ENCODE peak calls at places on chromosomes 16 and 17, in six cellular contexts. One of them, this sample, is unnamed.

GRCh38 chr16:22198547-22199293 is 7.4 kb upstream of the EEF2K start:
- DNase-seq in iris pigment epithelial cell: peak; percentile 23
- DNase-seq in T-cell: no peak
- DNase-seq in fibroblast of the conjunctiva: no peak
- DNase-seq in T-helper 17 cell: no peak
- DNase-seq in T-helper 2 cell: no peak
- DNase-seq in this sample: no peak

GRCh38 chr17:36749493-36749892 is 148.1 kb downstream of the MRM1 start:
- DNase-seq in iris pigment epithelial cell: no peak
- DNase-seq in T-cell: no peak
- DNase-seq in fibroblast of the conjunctiva: no peak
- DNase-seq in T-helper 17 cell: no peak
- DNase-seq in T-helper 2 cell: no peak
- DNase-seq in this sample: peak; percentile 23

GRCh38 chr16:1150511-1150982 is 2.4 kb upstream of the CACNA1H start:
- DNase-seq in iris pigment epithelial cell: peak; percentile 20
- DNase-seq in T-cell: peak; percentile 13
- DNase-seq in fibroblast of the conjunctiva: no peak
- DNase-seq in T-helper 17 cell: no peak
- DNase-seq in T-helper 2 cell: no peak
- DNase-seq in this sample: no peak

GRCh38 chr16:65515193-65515592 is 393.3 kb upstream of the CDH11 start:
- DNase-seq in iris pigment epithelial cell: no peak
- DNase-seq in T-cell: no peak
- DNase-seq in fibroblast of the conjunctiva: no peak
- DNase-seq in T-helper 17 cell: no peak
- DNase-seq in T-helper 2 cell: no peak
- DNase-seq in this sample: no peak

GRCh38 chr17:5816491-5816890 is 232.2 kb upstream of the NLRP1 start:
- DNase-seq in iris pigment epithelial cell: no peak
- DNase-seq in T-cell: no peak
- DNase-seq in fibroblast of the conjunctiva: no peak
- DNase-seq in T-helper 17 cell: no peak
- DNase-seq in T-helper 2 cell: no peak
- DNase-seq in this sample: no peak

GRCh38 chr17:77802811-77803220 is 155.7 kb upstream of the TNRC6C start:
- DNase-seq in iris pigment epithelial cell: peak; percentile 17
- DNase-seq in T-cell: no peak
- DNase-seq in fibroblast of the conjunctiva: no peak
- DNase-seq in T-helper 17 cell: no peak
- DNase-seq in T-helper 2 cell: no peak
- DNase-seq in this sample: peak; percentile 58

GRCh38 chr16:16018705-16019104 is 69.3 kb downstream of the ABCC1 start:
- DNase-seq in iris pigment epithelial cell: peak; percentile 41
- DNase-seq in T-cell: no peak
- DNase-seq in fibroblast of the conjunctiva: no peak
- DNase-seq in T-helper 17 cell: no peak
- DNase-seq in T-helper 2 cell: no peak
- DNase-seq in this sample: no peak

GRCh38 chr16:67702130-67702529 is 17.0 kb downstream of the GFOD2 start:
- DNase-seq in iris pigment epithelial cell: no peak
- DNase-seq in T-cell: no peak
- DNase-seq in fibroblast of the conjunctiva: no peak
- DNase-seq in T-helper 17 cell: no peak
- DNase-seq in T-helper 2 cell: no peak
- DNase-seq in this sample: no peak

GRCh38 chr16:66028505-66029216 is 337.8 kb upstream of the CDH5 start:
- DNase-seq in iris pigment epithelial cell: peak; percentile 71
- DNase-seq in T-cell: no peak
- DNase-seq in fibroblast of the conjunctiva: peak; percentile 42
- DNase-seq in T-helper 17 cell: no peak
- DNase-seq in T-helper 2 cell: no peak
- DNase-seq in this sample: no peak

GRCh38 chr17:218711-219110 is 37.3 kb upstream of the DOC2B start:
- DNase-seq in iris pigment epithelial cell: no peak
- DNase-seq in T-cell: no peak
- DNase-seq in fibroblast of the conjunctiva: no peak
- DNase-seq in T-helper 17 cell: no peak
- DNase-seq in T-helper 2 cell: no peak
- DNase-seq in this sample: peak; percentile 28

GRCh38 chr17:41530062-41531048 is 2.2 kb upstream of the KRT19 start:
- DNase-seq in iris pigment epithelial cell: peak; percentile 96
- DNase-seq in T-cell: no peak
- DNase-seq in fibroblast of the conjunctiva: peak; percentile 49
- DNase-seq in T-helper 17 cell: no peak
- DNase-seq in T-helper 2 cell: no peak
- DNase-seq in this sample: no peak

GRCh38 chr16:50547340-50547865 is 793 bp upstream of the NKD1 start:
- DNase-seq in iris pigment epithelial cell: no peak
- DNase-seq in T-cell: peak; percentile 86
- DNase-seq in fibroblast of the conjunctiva: no peak
- DNase-seq in T-helper 17 cell: peak; percentile 72
- DNase-seq in T-helper 2 cell: peak; percentile 77
- DNase-seq in this sample: peak; percentile 40

GRCh38 chr16:89343501-89344291 is 126.2 kb downstream of the ZNF778 start:
- DNase-seq in iris pigment epithelial cell: peak; percentile 37
- DNase-seq in T-cell: no peak
- DNase-seq in fibroblast of the conjunctiva: no peak
- DNase-seq in T-helper 17 cell: no peak
- DNase-seq in T-helper 2 cell: no peak
- DNase-seq in this sample: peak; percentile 81

GRCh38 chr16:81522141-81522701 is 77.6 kb downstream of the CMIP start:
- DNase-seq in iris pigment epithelial cell: no peak
- DNase-seq in T-cell: no peak
- DNase-seq in fibroblast of the conjunctiva: no peak
- DNase-seq in T-helper 17 cell: no peak
- DNase-seq in T-helper 2 cell: no peak
- DNase-seq in this sample: no peak

GRCh38 chr17:67532326-67532871 is 155.3 kb downstream of the PITPNC1 start:
- DNase-seq in iris pigment epithelial cell: no peak
- DNase-seq in T-cell: no peak
- DNase-seq in fibroblast of the conjunctiva: no peak
- DNase-seq in T-helper 17 cell: no peak
- DNase-seq in T-helper 2 cell: no peak
- DNase-seq in this sample: peak; percentile 78

GRCh38 chr16:69408451-69408850 is 16.0 kb upstream of the CYB5B start:
- DNase-seq in iris pigment epithelial cell: no peak
- DNase-seq in T-cell: no peak
- DNase-seq in fibroblast of the conjunctiva: no peak
- DNase-seq in T-helper 17 cell: no peak
- DNase-seq in T-helper 2 cell: no peak
- DNase-seq in this sample: no peak

GRCh38 chr17:155576-155975 is 18.2 kb downstream of the SCGB1C2 start:
- DNase-seq in iris pigment epithelial cell: no peak
- DNase-seq in T-cell: no peak
- DNase-seq in fibroblast of the conjunctiva: no peak
- DNase-seq in T-helper 17 cell: no peak
- DNase-seq in T-helper 2 cell: no peak
- DNase-seq in this sample: no peak

GRCh38 chr17:7261377-7262191 is 694 bp downstream of the CLDN7 start:
- DNase-seq in iris pigment epithelial cell: no peak
- DNase-seq in T-cell: peak; percentile 38
- DNase-seq in fibroblast of the conjunctiva: no peak
- DNase-seq in T-helper 17 cell: no peak
- DNase-seq in T-helper 2 cell: peak; percentile 10
- DNase-seq in this sample: no peak

GRCh38 chr17:60355663-60356594 is 36.0 kb downstream of the USP32 start:
- DNase-seq in iris pigment epithelial cell: no peak
- DNase-seq in T-cell: no peak
- DNase-seq in fibroblast of the conjunctiva: no peak
- DNase-seq in T-helper 17 cell: no peak
- DNase-seq in T-helper 2 cell: no peak
- DNase-seq in this sample: no peak

GRCh38 chr17:35127751-35128514 is 6.5 kb downstream of the FNDC8 start:
- DNase-seq in iris pigment epithelial cell: peak; percentile 21
- DNase-seq in T-cell: no peak
- DNase-seq in fibroblast of the conjunctiva: peak; percentile 69
- DNase-seq in T-helper 17 cell: no peak
- DNase-seq in T-helper 2 cell: no peak
- DNase-seq in this sample: peak; percentile 9

GRCh38 chr17:71578446-71578845 is 542.4 kb upstream of the SOX9 start:
- DNase-seq in iris pigment epithelial cell: no peak
- DNase-seq in T-cell: no peak
- DNase-seq in fibroblast of the conjunctiva: no peak
- DNase-seq in T-helper 17 cell: no peak
- DNase-seq in T-helper 2 cell: no peak
- DNase-seq in this sample: no peak

GRCh38 chr16:69818811-69819587 is 56.9 kb downstream of the WWP2 start:
- DNase-seq in iris pigment epithelial cell: no peak
- DNase-seq in T-cell: no peak
- DNase-seq in fibroblast of the conjunctiva: no peak
- DNase-seq in T-helper 17 cell: no peak
- DNase-seq in T-helper 2 cell: no peak
- DNase-seq in this sample: no peak

GRCh38 chr17:64778367-64779290 is 116.5 kb upstream of the SMURF2 start:
- DNase-seq in iris pigment epithelial cell: no peak
- DNase-seq in T-cell: peak; percentile 31
- DNase-seq in fibroblast of the conjunctiva: no peak
- DNase-seq in T-helper 17 cell: peak; percentile 23
- DNase-seq in T-helper 2 cell: no peak
- DNase-seq in this sample: peak; percentile 42

GRCh38 chr16:76639685-76640289 is 362.6 kb downstream of the CNTNAP4 start:
- DNase-seq in iris pigment epithelial cell: peak; percentile 36
- DNase-seq in T-cell: no peak
- DNase-seq in fibroblast of the conjunctiva: peak; percentile 67
- DNase-seq in T-helper 17 cell: no peak
- DNase-seq in T-helper 2 cell: no peak
- DNase-seq in this sample: no peak

GRCh38 chr17:76528528-76529223 is 8.8 kb downstream of the CYGB start:
- DNase-seq in iris pigment epithelial cell: peak; percentile 32
- DNase-seq in T-cell: no peak
- DNase-seq in fibroblast of the conjunctiva: no peak
- DNase-seq in T-helper 17 cell: no peak
- DNase-seq in T-helper 2 cell: no peak
- DNase-seq in this sample: no peak

GRCh38 chr16:1645914-1646525 is 32.1 kb upstream of the JPT2 start:
- DNase-seq in iris pigment epithelial cell: peak; percentile 64
- DNase-seq in T-cell: peak; percentile 42
- DNase-seq in fibroblast of the conjunctiva: no peak
- DNase-seq in T-helper 17 cell: no peak
- DNase-seq in T-helper 2 cell: no peak
- DNase-seq in this sample: no peak

GRCh38 chr17:80761421-80761871 is 216.8 kb downstream of the RPTOR start:
- DNase-seq in iris pigment epithelial cell: peak; percentile 80
- DNase-seq in T-cell: peak; percentile 57
- DNase-seq in fibroblast of the conjunctiva: no peak
- DNase-seq in T-helper 17 cell: peak; percentile 30
- DNase-seq in T-helper 2 cell: peak; percentile 40
- DNase-seq in this sample: no peak

GRCh38 chr16:72947379-72948237 is 100.3 kb downstream of the ZFHX3 start:
- DNase-seq in iris pigment epithelial cell: no peak
- DNase-seq in T-cell: no peak
- DNase-seq in fibroblast of the conjunctiva: no peak
- DNase-seq in T-helper 17 cell: no peak
- DNase-seq in T-helper 2 cell: no peak
- DNase-seq in this sample: no peak

GRCh38 chr17:2751482-2751881 is 2.0 kb upstream of the CCDC92B start:
- DNase-seq in iris pigment epithelial cell: no peak
- DNase-seq in T-cell: no peak
- DNase-seq in fibroblast of the conjunctiva: no peak
- DNase-seq in T-helper 17 cell: no peak
- DNase-seq in T-helper 2 cell: no peak
- DNase-seq in this sample: no peak

GRCh38 chr16:50155925-50156324 is 2.8 kb downstream of the TENT4B start:
- DNase-seq in iris pigment epithelial cell: no peak
- DNase-seq in T-cell: no peak
- DNase-seq in fibroblast of the conjunctiva: no peak
- DNase-seq in T-helper 17 cell: no peak
- DNase-seq in T-helper 2 cell: no peak
- DNase-seq in this sample: no peak

This sample was measured in posterior cingulate gyrus.